ENCODE peak calls at places on chromosome 4, in ten cellular contexts. V is amniotic stem cell; W is LoVo; I is testis; T is stimulated activated naive B cell treated with anti-CD40 and anti-IgM and Interleukin-4, amounts not matched to agents 10 μg/mL and 1 μg/mL and 100 μg/mL, for 72 hours; Z is CD4-positive, alpha-beta T cell; F is activated T-helper 9 cell treated with anti-CD3 and anti-CD28 coated beads, Interleukin-2, amount 50 U/mL, for 16 hours; G is activated effector memory CD4-positive, alpha-beta T cell treated with Interleukin-2 at 50 U/mL for 16 hours; X is fibroblast of lung; S is right atrium auricular region. U is an unnamed sample.
A peak's percentile ranks its signal among the peaks of the same experiment; 100 is the strongest.

GRCh38 chr4:145266881-145267280 is 86.5 kb upstream of the OTUD4 start:
- DNase-seq in X (no peak), T (no peak), F (no peak), I (no peak), Z (no peak), G (no peak), S (no peak), V (no peak), W (no peak), U (no peak)

GRCh38 chr4:42786350-42787070 is 106.0 kb upstream of the GRXCR1 start:
- DNase-seq in S (no peak), I (no peak), T (no peak), X (no peak), V (no peak), Z (no peak), W (no peak), G (no peak), F (no peak), U (no peak)

GRCh38 chr4:185261971-185262370 is 52.6 kb downstream of the SNX25 start:
- DNase-seq in W (no peak), X (no peak), G (no peak), I (no peak), S (no peak), V (no peak), T (no peak), Z (no peak), F (no peak), U (no peak)

GRCh38 chr4:633406-633805 is 8.0 kb downstream of the PDE6B start:
- DNase-seq in V (no peak), I (no peak), F (no peak), G (no peak), X (no peak), T (no peak), Z (no peak), W (no peak), S (no peak), U (no peak)

GRCh38 chr4:128006592-128006991 is 41.4 kb downstream of the ABHD18 start:
- DNase-seq in I (no peak), T (no peak), S (no peak), F (no peak), G (no peak), X (peak; percentile 19), V (no peak), W (no peak), Z (no peak), U (no peak)

GRCh38 chr4:56821394-56822263 is at the start of gene SPINK2:
- DNase-seq in S (no peak), X (no peak), V (no peak), T (peak; percentile 13), I (peak; percentile 58), F (peak; percentile 54), G (peak; percentile 63), Z (peak; percentile 66), W (peak; percentile 53), U (no peak)

GRCh38 chr4:178917756-178918155 is 1475.5 kb upstream of the AGA start:
- DNase-seq in I (no peak), T (no peak), V (no peak), Z (no peak), G (no peak), F (no peak), W (no peak), X (no peak), S (no peak), U (no peak)

GRCh38 chr4:179307297-179308136 is 1865.3 kb upstream of the AGA start:
- DNase-seq in Z (no peak), G (no peak), I (peak; percentile 74), X (peak; percentile 27), F (no peak), W (peak; percentile 30), S (no peak), V (peak; percentile 18), T (no peak), U (no peak)

GRCh38 chr4:73309211-73309610 is 50.6 kb upstream of the ANKRD17 start:
- DNase-seq in I (no peak), Z (no peak), V (peak; percentile 21), S (no peak), W (no peak), T (no peak), F (no peak), X (peak; percentile 62), G (no peak), U (no peak)

GRCh38 chr4:139243448-139244365 is 36.3 kb downstream of the MGARP start:
- DNase-seq in G (no peak), V (peak; percentile 84), I (no peak), Z (no peak), S (no peak), F (no peak), W (peak; percentile 7), X (peak; percentile 99), T (no peak), U (no peak)

GRCh38 chr4:82797048-82797590 is 1.5 kb downstream of the SCD5 start:
- DNase-seq in I (no peak), T (no peak), G (no peak), V (no peak), W (no peak), X (no peak), Z (no peak), F (no peak), S (peak; percentile 55), U (no peak)

GRCh38 chr4:84499065-84499982 is at the start of gene NKX6-1:
- DNase-seq in S (no peak), G (no peak), V (peak; percentile 66), I (peak; percentile 85), Z (no peak), T (no peak), W (peak; percentile 87), F (no peak), X (peak; percentile 85), U (no peak)

GRCh38 chr4:27974339-27974738 is 1113.7 kb downstream of the STIM2 start:
- DNase-seq in T (no peak), G (no peak), Z (no peak), V (no peak), W (no peak), X (no peak), S (no peak), F (no peak), I (no peak), U (no peak)

GRCh38 chr4:30716671-30717207 is 3.4 kb upstream of the PCDH7 start:
- DNase-seq in V (no peak), I (no peak), T (no peak), S (no peak), G (no peak), W (no peak), Z (no peak), X (peak; percentile 65), F (no peak), U (no peak)

GRCh38 chr4:160869899-160870298 is 1293.9 kb downstream of the FSTL5 start:
- DNase-seq in Z (no peak), S (no peak), F (no peak), X (no peak), G (no peak), T (no peak), V (no peak), W (no peak), I (no peak), U (no peak)

GRCh38 chr4:53703267-53703655 is 112.0 kb upstream of the LNX1 start:
- DNase-seq in F (no peak), X (no peak), G (no peak), T (no peak), W (no peak), I (no peak), Z (no peak), V (no peak), S (no peak), U (no peak)

U was measured in heart right ventricle.